ENCODE peak calls at places on chromosome 20, in four cellular contexts. E is CD8-positive, alpha-beta memory T cell; V is aorta; I is spleen. Y is an unnamed sample. For H3K36me3 and H3K27me3, the result is how much of the 10 kb centered on the place peaks cover.

GRCh38 chr20:19019734-19020364 is 192.6 kb upstream of the SLC24A3 start:
- DNase-seq in E (no peak), V (no peak), I (no peak), Y (no peak)

GRCh38 chr20:63698739-63699465 is 2.5 kb downstream of the TNFRSF6B start:
- DNase-seq in E (peak), V (peak), I (peak), Y (no peak)

GRCh38 chr20:3043381-3043780 is at the start of gene GNRH2:
- DNase-seq in E (no peak), V (no peak), I (no peak), Y (no peak)

GRCh38 chr20:49693435-49694171 is 20.1 kb downstream of the B4GALT5 start:
- DNase-seq in E (no peak), V (no peak), I (no peak), Y (no peak)

GRCh38 chr20:64045346-64046011 is 4.0 kb downstream of the SOX18 start:
- DNase-seq in E (no peak), V (no peak), I (no peak), Y (no peak)

GRCh38 chr20:62832951-62833391 is 16.1 kb downstream of the COL9A3 start:
- DNase-seq in E (peak), V (peak), I (peak), Y (no peak)

GRCh38 chr20:25269057-25269832 is 21.4 kb downstream of the PYGB start:
- DNase-seq in E (no peak), V (no peak), I (peak), Y (no peak)

GRCh38 chr20:42183147-42183546 is 565.0 kb upstream of the CHD6 start:
- DNase-seq in E (no peak), V (no peak), I (no peak), Y (no peak)

GRCh38 chr20:62269378-62269777 is 31.1 kb downstream of the OSBPL2 start:
- DNase-seq in E (no peak), V (no peak), I (no peak), Y (no peak)

GRCh38 chr20:63810730-63811490 is 20.2 kb downstream of the ZBTB46 start:
- DNase-seq in E (no peak), V (no peak), I (no peak), Y (no peak)

GRCh38 chr20:60895363-60896079 is 356.5 kb upstream of the CDH4 start:
- DNase-seq in E (no peak), V (no peak), I (no peak), Y (no peak)

GRCh38 chr20:64161595-64162238 is 2.5 kb upstream of the MYT1 start:
- DNase-seq in E (no peak), V (no peak), I (no peak), Y (no peak)

GRCh38 chr20:57622201-57622570 is 2.0 kb upstream of the ZBP1 start:
- DNase-seq in E (no peak), V (no peak), I (no peak), Y (no peak)

GRCh38 chr20:44678247-44678646 is 26.7 kb upstream of the ADA start:
- DNase-seq in E (no peak), V (no peak), I (no peak), Y (no peak)

GRCh38 chr20:13458860-13459451 is 179.8 kb downstream of the TASP1 start:
- DNase-seq in E (peak), V (no peak), I (no peak), Y (no peak)

GRCh38 chr20:36098364-36098763 is 56.2 kb upstream of the EPB41L1 start:
- DNase-seq in E (no peak), V (peak), I (no peak), Y (peak)

GRCh38 chr20:15236812-15237211 is 899.4 kb upstream of the FLRT3 start:
- DNase-seq in E (no peak), V (no peak), I (no peak), Y (no peak)

GRCh38 chr20:31543966-31544598 is 29.8 kb downstream of the HM13 start:
- DNase-seq in E (no peak), V (no peak), I (no peak), Y (no peak)

GRCh38 chr20:16664031-16664430 is 65.8 kb upstream of the SNRPB2 start:
- DNase-seq in E (no peak), V (no peak), I (no peak), Y (no peak)

GRCh38 chr20:61253640-61254511 is 1.8 kb downstream of the CDH4 start:
- DNase-seq in E (no peak), V (no peak), I (no peak), Y (no peak)

GRCh38 chr20:3811421-3812258 is 8.7 kb upstream of the AP5S1 start:
- DNase-seq in E (peak), V (peak), I (peak), Y (peak)

GRCh38 chr20:49233226-49233625 is 14.0 kb downstream of the DDX27 start:
- DNase-seq in E (no peak), V (peak), I (peak), Y (no peak)

GRCh38 chr20:64220891-64221527 is 34.5 kb upstream of the PCMTD2 start:
- DNase-seq in E (no peak), V (no peak), I (no peak), Y (no peak)

GRCh38 chr20:63622732-63623131 is 4.2 kb downstream of the GMEB2 start:
- DNase-seq in E (no peak), V (peak), I (peak), Y (no peak)

GRCh38 chr20:35768731-35769664 is 2.8 kb upstream of the PHF20 start:
- DNase-seq in E (peak), V (peak), I (peak), Y (peak)

GRCh38 chr20:8144282-8145245 is 12.5 kb downstream of the PLCB1 start:
- DNase-seq in E (no peak), V (no peak), I (no peak), Y (no peak)

GRCh38 chr20:50335866-50336265 is 145.2 kb downstream of the CEBPB start:
- DNase-seq in E (no peak), V (no peak), I (no peak), Y (no peak)

GRCh38 chr20:4171538-4172116 is 156.3 kb upstream of the RNF24 start:
- DNase-seq in E (no peak), V (no peak), I (no peak), Y (no peak)

GRCh38 chr20:4811661-4812181 is 90.0 kb downstream of the PRND start:
- DNase-seq in E (peak), V (no peak), I (peak), Y (no peak)

GRCh38 chr20:43237651-43238050 is 47.9 kb upstream of the PTPRT start:
- DNase-seq in E (no peak), V (no peak), I (no peak), Y (no peak)

GRCh38 chr20:25072226-25072811 is 9.6 kb downstream of the VSX1 start:
- DNase-seq in E (no peak), V (no peak), I (peak), Y (no peak)

GRCh38 chr20:63530788-63531160 is 6.4 kb downstream of the PTK6 start:
- DNase-seq in E (no peak), V (no peak), I (peak), Y (no peak)

GRCh38 chr20:13221673-13222318 is 722 bp downstream of the ISM1 start:
- DNase-seq in E (peak), V (peak), I (peak), Y (no peak)

GRCh38 chr20:3158968-3159431 is 665 bp downstream of the FASTKD5 start:
- DNase-seq in E (no peak), V (no peak), I (no peak), Y (no peak)

GRCh38 chr20:57878803-57879424 is 169.1 kb upstream of the PMEPA1 start:
- DNase-seq in E (no peak), V (peak), I (no peak), Y (no peak)

GRCh38 chr20:38951611-38952010 is 10.5 kb upstream of the DHX35 start:
- DNase-seq in E (no peak), V (no peak), I (no peak), Y (no peak)

GRCh38 chr20:38957477-38957876 is 4.7 kb upstream of the DHX35 start:
- DNase-seq in E (no peak), V (no peak), I (no peak), Y (no peak)

GRCh38 chr20:38952153-38952552 is 10.0 kb upstream of the DHX35 start:
- DNase-seq in E (no peak), V (no peak), I (no peak), Y (no peak)

GRCh38 chr20:38950254-38950653 is 11.9 kb upstream of the DHX35 start:
- DNase-seq in E (no peak), V (no peak), I (no peak), Y (no peak)

DNA sequence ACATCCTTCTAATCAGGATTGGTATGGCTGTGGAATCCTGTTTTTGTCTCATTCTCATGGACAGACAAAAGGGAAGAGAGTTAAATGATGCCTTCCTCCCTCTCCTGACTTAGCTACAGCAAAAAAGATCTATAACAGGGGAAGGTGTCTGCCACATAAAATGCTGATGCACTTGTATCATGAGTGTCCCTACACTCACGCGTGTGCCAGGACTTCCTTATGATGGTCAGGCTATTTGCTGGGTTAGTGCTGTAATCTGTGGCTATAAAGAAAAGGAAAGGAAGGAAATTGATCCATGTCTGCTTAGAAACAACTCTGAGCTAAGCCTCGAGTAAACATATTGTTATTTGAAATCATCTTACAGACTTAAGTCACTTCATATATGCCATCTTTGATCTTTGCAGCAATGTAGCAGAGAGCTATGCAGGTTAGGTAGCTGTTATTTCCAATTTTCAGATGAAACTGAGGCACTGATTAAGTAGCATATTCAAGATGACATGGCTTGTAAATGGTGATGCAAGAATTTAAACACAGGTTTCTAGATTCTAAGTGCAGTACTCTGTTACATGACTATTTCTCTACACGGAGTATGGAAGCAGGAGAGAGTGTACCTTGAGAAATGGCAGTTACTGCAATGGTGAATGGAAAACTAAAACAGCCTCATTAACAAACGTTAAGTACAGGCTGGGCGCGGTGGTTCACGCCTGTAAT is 8.4 kb upstream of the DHX35 start:
- DNase-seq in E (no peak), V (no peak), I (no peak), Y (no peak)
- H3K36me3 ChIP-seq in E (under half), V (under half), I (under half), Y (under half)

DNA sequence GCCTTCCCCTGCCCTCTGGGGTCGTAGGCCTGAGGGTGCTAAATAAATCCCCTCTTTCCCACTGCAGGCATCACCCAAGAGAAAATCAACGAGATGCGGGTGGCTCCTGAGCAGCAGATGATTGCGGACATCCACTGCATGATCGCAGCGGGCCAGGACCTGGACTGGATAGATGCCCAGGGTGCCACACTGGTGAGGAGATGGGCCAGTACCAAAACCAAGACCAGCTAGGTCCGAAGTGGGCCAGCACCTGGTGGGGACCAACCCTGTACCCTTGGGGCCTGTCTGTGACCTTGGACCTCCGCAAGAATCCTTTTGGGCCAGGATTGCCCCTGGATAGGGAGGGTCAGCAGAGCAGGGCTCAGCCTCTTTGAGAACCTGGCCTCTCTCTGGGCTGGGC is 23.6 kb upstream of the FAM83D start:
- DNase-seq in E (no peak), V (no peak), I (peak), Y (no peak)
- H3K27me3 ChIP-seq in E (under half), V (under half), I (under half), Y (under half)

DNA sequence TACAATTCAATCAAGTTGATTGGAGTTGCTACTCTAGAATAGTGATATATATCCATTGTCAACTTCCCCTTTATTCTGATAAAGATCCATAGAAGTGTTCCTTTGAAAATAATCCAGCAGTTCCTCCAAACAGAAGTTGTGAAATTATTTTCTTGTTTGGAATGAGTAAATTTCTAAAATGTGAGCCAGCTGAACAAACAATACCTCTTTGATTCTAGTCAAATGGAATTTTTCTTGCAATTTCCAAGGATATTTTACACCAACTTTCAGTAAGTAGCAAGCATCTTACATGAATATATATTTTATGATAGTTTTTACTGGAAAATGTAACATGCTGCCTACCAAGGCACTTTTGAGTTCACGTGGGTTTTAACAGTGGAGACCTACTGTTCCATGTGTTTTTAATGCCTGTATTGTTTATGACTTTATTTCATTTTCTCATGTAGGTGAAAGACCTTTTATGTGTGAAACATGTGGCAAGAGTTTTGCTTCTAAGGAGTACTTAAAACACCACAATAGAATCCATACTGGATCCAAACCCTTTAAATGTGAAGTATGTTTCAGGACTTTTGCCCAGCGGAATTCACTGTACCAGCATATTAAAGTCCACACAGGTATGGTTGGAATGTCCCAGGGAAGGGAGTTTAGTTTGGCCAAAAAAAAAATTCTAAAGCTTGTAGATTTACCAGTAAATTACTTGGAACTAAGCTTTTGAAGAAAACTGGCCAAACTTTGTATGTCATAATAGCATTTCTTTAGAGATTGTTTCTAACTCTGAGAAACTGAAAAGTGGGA is 6.5 kb downstream of the GZF1 start:
- DNase-seq in E (no peak), V (no peak), I (no peak), Y (no peak)
- H3K36me3 ChIP-seq in E (under half), V (under half), I (half or more), Y (under half)

GRCh38 chr20:52794853-52795252 is 177.3 kb upstream of the TSHZ2 start:
- DNase-seq in E (no peak), V (no peak), I (no peak), Y (no peak)
- H3K27me3 ChIP-seq in E (under half), V (under half), I (under half), Y (under half)